ENCODE peak calls at places on chromosomes 1 and 21, in five cellular contexts. B is SK-N-SH, J is GM12878, H is H1, A is K562. K is an unnamed sample.

GRCh38 chr1:85894651-85895050 is 186.4 kb upstream of the ZNHIT6 start:
- DNase-seq in B (peak), J (peak), H (peak), A (peak), K (peak)

GRCh38 chr1:55286851-55287602 is 71.9 kb upstream of the USP24 start:
- DNase-seq in B (no peak), H (no peak), A (no peak), J (no peak), K (no peak)

GRCh38 chr1:6854166-6854565 is 68.9 kb downstream of the CAMTA1 start:
- DNase-seq in J (no peak), A (no peak), B (no peak), H (no peak), K (no peak)

GRCh38 chr1:229485318-229485717 is 22.8 kb downstream of the NUP133 start:
- DNase-seq in A (no peak), B (no peak), J (no peak), H (no peak), K (no peak)

GRCh38 chr1:71921197-71921596 is 361.1 kb downstream of the NEGR1 start:
- DNase-seq in J (no peak), A (no peak), H (no peak), B (no peak), K (no peak)

GRCh38 chr21:29673096-29673610 is 266.6 kb downstream of the GRIK1 start:
- DNase-seq in B (no peak), A (no peak), J (no peak), H (no peak), K (no peak)

GRCh38 chr21:31293986-31294385 is 50.1 kb downstream of the TIAM1 start:
- DNase-seq in B (no peak), H (no peak), J (no peak), A (no peak), K (no peak)

GRCh38 chr1:230171337-230172015 is 104.4 kb downstream of the GALNT2 start:
- DNase-seq in A (no peak), H (no peak), J (no peak), B (no peak), K (no peak)

GRCh38 chr1:66243548-66244130 is 290.3 kb upstream of the SGIP1 start:
- DNase-seq in A (no peak), H (no peak), J (no peak), B (no peak), K (no peak)

GRCh38 chr1:191895049-191895448 is 263.2 kb upstream of the RGS18 start:
- DNase-seq in B (no peak), A (no peak), H (no peak), J (no peak), K (no peak)

GRCh38 chr1:78052685-78053433 is 7.1 kb downstream of the GIPC2 start:
- DNase-seq in B (no peak), A (peak), J (no peak), H (no peak), K (no peak)

GRCh38 chr1:89670168-89670567 is 37.2 kb downstream of the LRRC8C start:
- DNase-seq in J (peak), A (no peak), H (no peak), B (no peak), K (no peak)

GRCh38 chr1:17713993-17714392 is 41.1 kb upstream of the ACTL8 start:
- DNase-seq in H (no peak), A (no peak), B (peak), J (no peak), K (no peak)

GRCh38 chr21:46424621-46425020 is 34.1 kb upstream of the DIP2A start:
- DNase-seq in B (no peak), A (no peak), H (no peak), J (no peak), K (no peak)
- H2AFZ ChIP-seq in B (no peak), A (no peak), H (no peak), J (no peak), K (no peak)

GRCh38 chr21:43277481-43278351 is 108.9 kb downstream of the CRYAA start:
- DNase-seq in A (no peak), H (no peak), J (no peak), B (no peak), K (no peak)
- TF ChIP-seq GABPA in A (no peak), H (no peak), J (no peak), B (no peak), K (no peak)

DNA sequence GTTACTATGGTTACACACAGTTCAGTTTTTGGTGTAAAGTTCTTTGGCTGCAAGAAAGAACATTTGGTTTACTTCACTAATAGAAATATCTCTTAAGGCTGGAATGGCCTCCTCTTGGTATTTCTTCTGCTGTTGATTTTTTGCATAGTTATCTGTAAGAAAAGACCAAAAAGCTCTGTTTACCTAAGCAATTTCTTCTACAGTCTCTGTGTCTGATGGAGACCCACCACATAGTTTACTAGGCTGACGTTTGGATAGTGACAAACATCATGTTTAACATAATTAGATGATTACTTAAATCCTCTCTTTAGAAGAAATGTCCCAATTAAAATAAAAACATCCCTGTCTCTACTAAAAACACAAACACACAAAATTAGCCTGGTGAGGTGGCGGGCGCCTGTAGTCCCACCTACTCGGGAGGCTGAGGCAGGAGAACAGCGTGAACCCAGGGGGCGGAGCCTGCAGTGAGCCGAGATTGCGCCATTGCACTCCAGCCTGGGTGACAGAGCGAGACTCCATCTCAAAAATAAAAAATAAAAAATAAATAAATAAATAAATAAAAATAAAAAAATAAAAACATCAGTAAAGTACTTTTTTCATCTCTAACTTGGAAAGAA is 7.2 kb downstream of the PIGP start:
- DNase-seq in B (no peak), J (no peak), A (no peak), H (no peak), K (no peak)
- H2AFZ ChIP-seq in B (no peak), J (no peak), A (no peak), H (no peak), K (no peak)

GRCh38 chr1:109299984-109300343 is 6.8 kb downstream of the MYBPHL start:
- DNase-seq in H (no peak), J (no peak), B (no peak), A (no peak), K (no peak)

GRCh38 chr1:109298666-109299086 is 8.1 kb downstream of the MYBPHL start:
- DNase-seq in H (no peak), A (peak), J (no peak), B (peak), K (peak)

GRCh38 chr1:109300650-109301151 is 6.1 kb downstream of the MYBPHL start:
- DNase-seq in J (no peak), A (peak), B (no peak), H (no peak), K (no peak)

GRCh38 chr1:109301874-109302273 is 4.9 kb downstream of the MYBPHL start:
- DNase-seq in B (no peak), J (no peak), A (no peak), H (no peak), K (no peak)

GRCh38 chr1:109299087-109299983 is 7.5 kb downstream of the MYBPHL start:
- DNase-seq in J (no peak), A (no peak), B (peak), H (no peak), K (peak)
- TF ChIP-seq GABPA in J (no peak), A (no peak), B (no peak), H (no peak), K (peak)

K was measured in HepG2.